ENCODE peak calls at places on chromosomes 13 and 19, in four cellular contexts. One of them, this sample, is unnamed.
A peak's percentile ranks its signal among the peaks of the same experiment; 100 is the strongest.

GRCh38 chr19:18697680-18698079 is 14.2 kb downstream of the CRTC1 start:
- DNase-seq in heart right ventricle: no peak
- DNase-seq in H9: no peak
- DNase-seq in left lung: peak; percentile 66
- DNase-seq in this sample: peak; percentile 64

GRCh38 chr13:76934671-76935070 is 13.6 kb upstream of the ACOD1 start:
- DNase-seq in left lung: no peak
- DNase-seq in heart right ventricle: no peak
- DNase-seq in H9: no peak
- DNase-seq in this sample: no peak

GRCh38 chr13:98910501-98910951 is 67.3 kb downstream of the DOCK9 start:
- DNase-seq in heart right ventricle: no peak
- DNase-seq in left lung: no peak
- DNase-seq in H9: no peak
- DNase-seq in this sample: no peak

GRCh38 chr19:1470864-1471513 is 8.0 kb downstream of the C19orf25 start:
- DNase-seq in heart right ventricle: peak; percentile 23
- DNase-seq in H9: peak; percentile 84
- DNase-seq in left lung: no peak
- DNase-seq in this sample: peak; percentile 60

GRCh38 chr13:93066187-93066586 is 160.4 kb upstream of the GPC6 start:
- DNase-seq in H9: no peak
- DNase-seq in heart right ventricle: no peak
- DNase-seq in left lung: no peak
- DNase-seq in this sample: no peak

GRCh38 chr13:73731564-73731963 is 402.6 kb downstream of the KLF12 start:
- DNase-seq in H9: no peak
- DNase-seq in heart right ventricle: no peak
- DNase-seq in left lung: no peak
- DNase-seq in this sample: no peak

GRCh38 chr13:71828117-71828516 is 38.9 kb downstream of the DACH1 start:
- DNase-seq in H9: no peak
- DNase-seq in left lung: no peak
- DNase-seq in heart right ventricle: no peak
- DNase-seq in this sample: no peak

GRCh38 chr19:38653028-38653571 is 5.7 kb downstream of the ACTN4 start:
- DNase-seq in heart right ventricle: no peak
- DNase-seq in H9: no peak
- DNase-seq in left lung: no peak
- DNase-seq in this sample: peak; percentile 18

GRCh38 chr13:95536629-95537241 is 15.8 kb upstream of the CLDN10 start:
- DNase-seq in H9: no peak
- DNase-seq in left lung: no peak
- DNase-seq in heart right ventricle: no peak
- DNase-seq in this sample: no peak

GRCh38 chr13:35729926-35730627 is 253.6 kb upstream of the MAB21L1 start:
- DNase-seq in left lung: no peak
- DNase-seq in heart right ventricle: peak; percentile 87
- DNase-seq in H9: no peak
- DNase-seq in this sample: no peak

GRCh38 chr19:31285744-31286143 is 63.5 kb downstream of the TSHZ3 start:
- DNase-seq in H9: no peak
- DNase-seq in heart right ventricle: no peak
- DNase-seq in left lung: peak; percentile 11
- DNase-seq in this sample: no peak

GRCh38 chr19:40337107-40337506 is 11.1 kb downstream of the C19orf47 start:
- DNase-seq in left lung: no peak
- DNase-seq in heart right ventricle: no peak
- DNase-seq in H9: no peak
- DNase-seq in this sample: no peak

GRCh38 chr19:45234089-45234869 is 10.9 kb downstream of the EXOC3L2 start:
- DNase-seq in heart right ventricle: no peak
- DNase-seq in H9: peak; percentile 59
- DNase-seq in left lung: no peak
- DNase-seq in this sample: no peak

GRCh38 chr19:45235485-45235884 is 9.7 kb downstream of the EXOC3L2 start:
- DNase-seq in left lung: no peak
- DNase-seq in H9: no peak
- DNase-seq in heart right ventricle: no peak
- DNase-seq in this sample: no peak

DNA sequence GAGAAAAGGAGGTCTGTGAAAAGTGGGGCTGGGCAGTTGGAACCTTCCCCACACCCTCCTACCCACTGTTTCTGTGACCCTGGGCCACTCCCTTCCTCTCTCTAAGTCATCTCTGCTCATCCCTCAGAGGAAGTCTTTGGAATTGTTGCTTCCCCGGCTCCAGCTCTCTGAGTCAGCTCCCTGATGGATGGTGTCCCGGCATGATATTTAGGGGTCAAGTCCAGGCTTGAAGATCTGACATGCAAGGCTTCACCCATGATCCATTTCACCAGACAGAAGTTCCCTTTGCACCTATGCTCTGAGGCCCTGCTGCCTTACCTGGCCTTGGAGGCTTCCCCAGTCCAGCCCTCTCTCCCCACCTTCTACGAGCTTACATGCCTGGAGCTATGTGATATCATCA is 13.3 kb downstream of the EXOC3L2 start:
- DNase-seq in H9: no peak
- DNase-seq in left lung: no peak
- DNase-seq in heart right ventricle: no peak
- DNase-seq in this sample: no peak
- H3K27ac ChIP-seq in H9: no peak overlapping the region
- H3K27ac ChIP-seq in left lung: no peak overlapping the region
- H3K27ac ChIP-seq in heart right ventricle: no peak overlapping the region
- H3K27ac ChIP-seq in this sample: no peak overlapping the region

GRCh38 chr13:110506859-110507566 is 54.5 kb downstream of the RAB20 start:
- DNase-seq in left lung: peak; percentile 77
- DNase-seq in heart right ventricle: peak; percentile 71
- DNase-seq in H9: no peak
- DNase-seq in this sample: peak; percentile 92
- H3K4me1 ChIP-seq in left lung: peaks cover 31% of the 10 kb centered on the region
- H3K4me1 ChIP-seq in heart right ventricle: peaks cover 61% of the 10 kb centered on the region
- H3K4me1 ChIP-seq in H9: no peaks in the 10 kb centered on the region
- H3K4me1 ChIP-seq in this sample: peaks cover 19% of the 10 kb centered on the region

GRCh38 chr13:51776179-51776578 is 27.8 kb downstream of the DHRS12 start:
- DNase-seq in H9: no peak
- DNase-seq in left lung: no peak
- DNase-seq in heart right ventricle: no peak
- DNase-seq in this sample: peak; percentile 63

GRCh38 chr13:51780099-51780498 is 23.9 kb downstream of the DHRS12 start:
- DNase-seq in heart right ventricle: no peak
- DNase-seq in left lung: no peak
- DNase-seq in H9: no peak
- DNase-seq in this sample: no peak

GRCh38 chr13:51777921-51778320 is 26.0 kb downstream of the DHRS12 start:
- DNase-seq in left lung: no peak
- DNase-seq in H9: no peak
- DNase-seq in heart right ventricle: no peak
- DNase-seq in this sample: peak; percentile 76

GRCh38 chr13:51781246-51782022 is 22.5 kb downstream of the DHRS12 start:
- DNase-seq in left lung: no peak
- DNase-seq in heart right ventricle: no peak
- DNase-seq in H9: peak; percentile 57
- DNase-seq in this sample: peak; percentile 51

DNA sequence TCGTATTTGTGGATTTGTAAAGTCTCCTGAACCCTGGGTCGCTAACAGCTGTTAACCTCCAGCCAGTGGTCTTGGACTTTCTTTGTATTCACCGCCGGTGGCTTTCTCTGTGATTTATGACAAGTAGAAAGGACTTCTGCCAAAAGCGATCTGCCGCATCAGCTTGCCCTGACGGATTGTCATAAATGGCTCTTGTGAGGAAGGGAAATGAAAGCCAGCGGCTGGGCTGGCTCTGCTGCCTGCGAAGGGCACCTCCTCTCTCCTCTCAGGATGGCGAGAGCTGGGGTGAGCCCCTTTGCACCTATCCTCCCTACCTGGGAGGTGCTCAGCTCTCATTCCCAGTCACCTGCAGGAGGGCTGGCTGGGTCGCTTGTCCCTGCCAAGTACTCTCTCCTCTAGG is 25.6 kb downstream of the DHRS12 start:
- DNase-seq in left lung: no peak
- DNase-seq in H9: no peak
- DNase-seq in heart right ventricle: no peak
- DNase-seq in this sample: no peak
- H3K27ac ChIP-seq in left lung: no peak overlapping the region
- H3K27ac ChIP-seq in H9: no peak overlapping the region
- H3K27ac ChIP-seq in heart right ventricle: no peak overlapping the region
- H3K27ac ChIP-seq in this sample: peak overlapping the region; percentile 56

DNA sequence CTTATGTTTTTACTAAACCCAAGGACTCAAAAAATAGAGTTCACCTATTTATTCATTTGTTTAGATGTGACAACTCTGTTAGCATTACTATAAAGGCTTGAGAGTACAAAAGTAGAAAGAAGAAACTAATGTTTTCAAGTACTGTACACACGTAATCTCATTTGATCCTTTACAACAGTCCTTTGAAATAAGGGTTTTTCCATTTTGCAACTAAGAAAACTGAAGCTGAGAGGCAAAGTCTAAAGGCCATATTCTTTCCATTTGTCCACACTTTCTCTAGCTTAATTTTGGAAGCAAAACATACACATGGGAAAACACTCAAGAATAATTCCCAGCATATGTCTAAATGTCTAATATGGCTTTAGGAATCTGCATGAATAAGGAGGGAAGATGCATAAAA is 34.1 kb downstream of the ZAR1L start:
- DNase-seq in H9: no peak
- DNase-seq in heart right ventricle: no peak
- DNase-seq in left lung: no peak
- DNase-seq in this sample: no peak
- H3K4me1 ChIP-seq in H9: no peaks in the 10 kb centered on the region
- H3K4me1 ChIP-seq in heart right ventricle: peaks cover 45% of the 10 kb centered on the region
- H3K4me1 ChIP-seq in left lung: peaks cover 5% of the 10 kb centered on the region
- H3K4me1 ChIP-seq in this sample: peaks cover 6% of the 10 kb centered on the region

DNA sequence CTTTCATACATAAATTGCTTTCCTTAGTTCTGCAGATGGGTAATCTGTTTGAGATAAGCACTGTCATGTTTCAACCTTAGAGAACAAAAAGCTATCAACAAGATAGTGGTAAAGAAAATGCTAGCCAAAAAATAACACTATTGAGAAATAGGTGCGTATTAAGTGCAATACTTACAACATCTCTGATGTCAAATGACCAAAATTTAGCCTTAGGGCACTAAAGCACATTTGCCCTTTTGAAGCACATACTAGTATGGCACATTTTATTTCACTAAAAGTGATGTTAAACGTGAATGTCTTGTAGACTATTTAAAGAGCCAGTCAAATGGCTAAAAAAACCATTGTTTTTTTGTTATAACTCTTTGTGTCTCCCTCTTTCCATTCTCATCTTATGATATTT is 4.9 kb downstream of the KBTBD6 start:
- DNase-seq in heart right ventricle: no peak
- DNase-seq in H9: no peak
- DNase-seq in left lung: no peak
- DNase-seq in this sample: no peak
- H3K27ac ChIP-seq in heart right ventricle: no peak overlapping the region
- H3K27ac ChIP-seq in H9: no peak overlapping the region
- H3K27ac ChIP-seq in left lung: no peak overlapping the region
- H3K27ac ChIP-seq in this sample: no peak overlapping the region

GRCh38 chr13:50844181-50844875 is 836 bp upstream of the DLEU7 start:
- DNase-seq in H9: no peak
- DNase-seq in heart right ventricle: no peak
- DNase-seq in left lung: no peak
- DNase-seq in this sample: no peak
- H3K4me1 ChIP-seq in H9: peaks cover 4% of the 10 kb centered on the region
- H3K4me1 ChIP-seq in heart right ventricle: peaks cover 10% of the 10 kb centered on the region
- H3K4me1 ChIP-seq in left lung: peaks cover 13% of the 10 kb centered on the region
- H3K4me1 ChIP-seq in this sample: no peaks in the 10 kb centered on the region

DNA sequence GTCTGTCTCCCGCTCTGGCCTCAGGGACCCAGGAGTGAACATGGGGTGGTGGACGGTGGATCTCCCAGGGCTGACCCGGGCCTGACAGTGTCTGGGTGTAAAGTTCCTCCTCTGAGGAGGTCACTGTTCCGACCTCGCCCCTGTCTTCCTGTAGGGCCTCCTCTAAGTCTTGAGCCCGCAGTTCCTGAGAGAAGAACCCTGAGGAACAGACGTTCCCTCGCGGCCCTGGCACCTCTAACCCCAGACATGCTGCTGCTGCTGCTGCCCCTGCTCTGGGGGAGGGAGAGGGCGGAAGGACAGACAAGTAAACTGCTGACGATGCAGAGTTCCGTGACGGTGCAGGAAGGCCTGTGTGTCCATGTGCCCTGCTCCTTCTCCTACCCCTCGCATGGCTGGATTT is at the start of gene SIGLEC9:
- DNase-seq in heart right ventricle: peak; percentile 61
- DNase-seq in H9: no peak
- DNase-seq in left lung: peak; percentile 82
- DNase-seq in this sample: no peak
- H3K27ac ChIP-seq in heart right ventricle: peak within 1 kb of the TSS; percentile 34
- H3K27ac ChIP-seq in H9: no peak within 1 kb of the TSS
- H3K27ac ChIP-seq in left lung: peak within 1 kb of the TSS; percentile 77
- H3K27ac ChIP-seq in this sample: no peak within 1 kb of the TSS

DNA sequence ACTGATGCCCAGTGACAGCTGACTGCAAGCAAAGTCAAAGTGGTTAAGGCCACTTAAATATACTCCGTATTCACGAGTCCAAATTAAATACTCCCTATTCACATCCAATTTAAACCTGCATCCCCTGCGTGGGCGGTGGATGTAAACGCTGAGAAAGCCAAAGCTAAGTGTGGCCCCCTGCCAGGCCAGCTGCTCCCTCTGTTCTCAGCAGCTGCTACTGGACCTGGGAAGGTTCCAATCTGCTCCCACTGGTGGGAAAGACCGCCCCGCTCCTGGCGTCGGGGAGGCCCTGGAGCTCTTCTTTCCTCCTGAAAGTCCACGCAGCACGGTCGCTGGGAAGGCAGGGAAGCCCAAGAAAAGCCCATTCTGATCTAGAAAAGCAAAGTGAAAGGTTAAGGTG is 205.4 kb upstream of the GPR12 start:
- DNase-seq in heart right ventricle: peak; percentile 71
- DNase-seq in H9: no peak
- DNase-seq in left lung: no peak
- DNase-seq in this sample: peak; percentile 77
- H3K4me1 ChIP-seq in heart right ventricle: peaks cover 42% of the 10 kb centered on the region
- H3K4me1 ChIP-seq in H9: peaks cover 3% of the 10 kb centered on the region
- H3K4me1 ChIP-seq in left lung: peaks cover 8% of the 10 kb centered on the region
- H3K4me1 ChIP-seq in this sample: peaks cover 58% of the 10 kb centered on the region

This sample was measured in pancreas.